ENCODE peak calls at places on chromosome 15, in five cellular contexts. One of them, this sample, is unnamed.

GRCh38 chr15:30670056-30670455 is 44.1 kb downstream of the ARHGAP11B start:
- DNase-seq in HepG2: no peak
- DNase-seq in left lung: no peak
- DNase-seq in CD8-positive, alpha-beta T cell: no peak
- DNase-seq in mesothelial cell of epicardium: no peak
- DNase-seq in this sample: no peak

GRCh38 chr15:56032366-56032765 is 39.0 kb upstream of the NEDD4 start:
- DNase-seq in CD8-positive, alpha-beta T cell: no peak
- DNase-seq in HepG2: peak
- DNase-seq in mesothelial cell of epicardium: no peak
- DNase-seq in left lung: no peak
- DNase-seq in this sample: no peak

GRCh38 chr15:90750186-90750585 is 33.0 kb downstream of the BLM start:
- DNase-seq in CD8-positive, alpha-beta T cell: no peak
- DNase-seq in mesothelial cell of epicardium: no peak
- DNase-seq in left lung: no peak
- DNase-seq in HepG2: no peak
- DNase-seq in this sample: no peak

GRCh38 chr15:101209285-101209821 is 42.5 kb downstream of the CHSY1 start:
- DNase-seq in HepG2: no peak
- DNase-seq in left lung: no peak
- DNase-seq in CD8-positive, alpha-beta T cell: no peak
- DNase-seq in mesothelial cell of epicardium: no peak
- DNase-seq in this sample: no peak

GRCh38 chr15:100897873-100898490 is 18.4 kb downstream of the ALDH1A3 start:
- DNase-seq in mesothelial cell of epicardium: no peak
- DNase-seq in left lung: no peak
- DNase-seq in HepG2: no peak
- DNase-seq in CD8-positive, alpha-beta T cell: no peak
- DNase-seq in this sample: no peak

GRCh38 chr15:85865070-85865684 is 70.5 kb upstream of the KLHL25 start:
- DNase-seq in CD8-positive, alpha-beta T cell: no peak
- DNase-seq in mesothelial cell of epicardium: peak
- DNase-seq in HepG2: peak
- DNase-seq in left lung: no peak
- DNase-seq in this sample: peak

GRCh38 chr15:58247803-58248503 is 109.8 kb downstream of the AQP9 start:
- DNase-seq in left lung: peak
- DNase-seq in CD8-positive, alpha-beta T cell: no peak
- DNase-seq in mesothelial cell of epicardium: no peak
- DNase-seq in HepG2: no peak
- DNase-seq in this sample: no peak

GRCh38 chr15:58590901-58591300 is 158.6 kb downstream of the ADAM10 start:
- DNase-seq in left lung: no peak
- DNase-seq in HepG2: no peak
- DNase-seq in CD8-positive, alpha-beta T cell: no peak
- DNase-seq in mesothelial cell of epicardium: no peak
- DNase-seq in this sample: no peak

GRCh38 chr15:67927501-67928156 is 87.8 kb upstream of the RNU6-1 start:
- DNase-seq in CD8-positive, alpha-beta T cell: no peak
- DNase-seq in mesothelial cell of epicardium: peak
- DNase-seq in HepG2: no peak
- DNase-seq in left lung: peak
- DNase-seq in this sample: peak

GRCh38 chr15:52558196-52558595 is 10.6 kb downstream of the ARPP19 start:
- DNase-seq in left lung: no peak
- DNase-seq in mesothelial cell of epicardium: no peak
- DNase-seq in CD8-positive, alpha-beta T cell: no peak
- DNase-seq in HepG2: no peak
- DNase-seq in this sample: peak

GRCh38 chr15:38090648-38091047 is 156.2 kb downstream of the TMCO5A start:
- DNase-seq in HepG2: no peak
- DNase-seq in mesothelial cell of epicardium: no peak
- DNase-seq in CD8-positive, alpha-beta T cell: no peak
- DNase-seq in left lung: no peak
- DNase-seq in this sample: no peak

GRCh38 chr15:93610944-93611343 is 521.9 kb upstream of the RGMA start:
- DNase-seq in CD8-positive, alpha-beta T cell: no peak
- DNase-seq in left lung: no peak
- DNase-seq in HepG2: no peak
- DNase-seq in mesothelial cell of epicardium: no peak
- DNase-seq in this sample: no peak

GRCh38 chr15:29124581-29125381 is 144.8 kb downstream of the NSMCE3 start:
- DNase-seq in mesothelial cell of epicardium: no peak
- DNase-seq in CD8-positive, alpha-beta T cell: no peak
- DNase-seq in left lung: no peak
- DNase-seq in HepG2: no peak
- DNase-seq in this sample: no peak

GRCh38 chr15:91970142-91970541 is 116.6 kb downstream of the SLCO3A1 start:
- DNase-seq in HepG2: no peak
- DNase-seq in mesothelial cell of epicardium: no peak
- DNase-seq in left lung: no peak
- DNase-seq in CD8-positive, alpha-beta T cell: no peak
- DNase-seq in this sample: no peak

GRCh38 chr15:78129098-78130011 is 1.9 kb downstream of the CIB2 start:
- DNase-seq in HepG2: no peak
- DNase-seq in CD8-positive, alpha-beta T cell: no peak
- DNase-seq in left lung: no peak
- DNase-seq in mesothelial cell of epicardium: no peak
- DNase-seq in this sample: no peak

GRCh38 chr15:66912001-66912400 is 153.4 kb upstream of the SMAD3 start:
- DNase-seq in mesothelial cell of epicardium: no peak
- DNase-seq in CD8-positive, alpha-beta T cell: peak
- DNase-seq in left lung: no peak
- DNase-seq in HepG2: no peak
- DNase-seq in this sample: no peak

GRCh38 chr15:90839187-90840071 is 29.0 kb upstream of the FURIN start:
- DNase-seq in HepG2: peak
- DNase-seq in mesothelial cell of epicardium: no peak
- DNase-seq in CD8-positive, alpha-beta T cell: no peak
- DNase-seq in left lung: peak
- DNase-seq in this sample: no peak

GRCh38 chr15:67915374-67916050 is 75.7 kb upstream of the RNU6-1 start:
- DNase-seq in left lung: peak
- DNase-seq in CD8-positive, alpha-beta T cell: no peak
- DNase-seq in HepG2: peak
- DNase-seq in mesothelial cell of epicardium: peak
- DNase-seq in this sample: no peak

GRCh38 chr15:91866971-91867372 is 13.5 kb downstream of the SLCO3A1 start:
- DNase-seq in left lung: peak
- DNase-seq in CD8-positive, alpha-beta T cell: no peak
- DNase-seq in mesothelial cell of epicardium: no peak
- DNase-seq in HepG2: no peak
- DNase-seq in this sample: no peak

GRCh38 chr15:50790778-50791536 is 25.5 kb upstream of the SPPL2A start:
- DNase-seq in mesothelial cell of epicardium: no peak
- DNase-seq in left lung: no peak
- DNase-seq in HepG2: no peak
- DNase-seq in CD8-positive, alpha-beta T cell: no peak
- DNase-seq in this sample: no peak

GRCh38 chr15:32718822-32719716 is 1.3 kb downstream of the GREM1 start:
- DNase-seq in left lung: no peak
- DNase-seq in CD8-positive, alpha-beta T cell: no peak
- DNase-seq in mesothelial cell of epicardium: peak
- DNase-seq in HepG2: no peak
- DNase-seq in this sample: no peak

GRCh38 chr15:100216177-100216576 is 125.6 kb downstream of the ADAMTS17 start:
- DNase-seq in left lung: no peak
- DNase-seq in HepG2: no peak
- DNase-seq in mesothelial cell of epicardium: no peak
- DNase-seq in CD8-positive, alpha-beta T cell: no peak
- DNase-seq in this sample: no peak

GRCh38 chr15:79035111-79035601 is 55.4 kb downstream of the RASGRF1 start:
- DNase-seq in left lung: no peak
- DNase-seq in CD8-positive, alpha-beta T cell: no peak
- DNase-seq in HepG2: no peak
- DNase-seq in mesothelial cell of epicardium: no peak
- DNase-seq in this sample: peak

GRCh38 chr15:100849021-100849831 is 30.4 kb upstream of the ALDH1A3 start:
- DNase-seq in CD8-positive, alpha-beta T cell: peak
- DNase-seq in HepG2: no peak
- DNase-seq in left lung: peak
- DNase-seq in mesothelial cell of epicardium: no peak
- DNase-seq in this sample: peak

GRCh38 chr15:101399431-101399830 is 90.1 kb downstream of the PCSK6 start:
- DNase-seq in CD8-positive, alpha-beta T cell: no peak
- DNase-seq in HepG2: no peak
- DNase-seq in left lung: no peak
- DNase-seq in mesothelial cell of epicardium: peak
- DNase-seq in this sample: no peak

GRCh38 chr15:92709064-92709463 is 53.5 kb upstream of the FAM174B start:
- DNase-seq in mesothelial cell of epicardium: no peak
- DNase-seq in left lung: no peak
- DNase-seq in CD8-positive, alpha-beta T cell: no peak
- DNase-seq in HepG2: no peak
- DNase-seq in this sample: no peak

GRCh38 chr15:50546566-50546965 is at the start of gene USP50:
- DNase-seq in HepG2: no peak
- DNase-seq in left lung: no peak
- DNase-seq in mesothelial cell of epicardium: no peak
- DNase-seq in CD8-positive, alpha-beta T cell: no peak
- DNase-seq in this sample: no peak

GRCh38 chr15:79170256-79170664 is 79.7 kb upstream of the RASGRF1 start:
- DNase-seq in left lung: no peak
- DNase-seq in mesothelial cell of epicardium: no peak
- DNase-seq in CD8-positive, alpha-beta T cell: no peak
- DNase-seq in HepG2: no peak
- DNase-seq in this sample: no peak

GRCh38 chr15:51585953-51586352 is 36.6 kb downstream of the DMXL2 start:
- DNase-seq in HepG2: peak
- DNase-seq in mesothelial cell of epicardium: no peak
- DNase-seq in left lung: no peak
- DNase-seq in CD8-positive, alpha-beta T cell: no peak
- DNase-seq in this sample: no peak

GRCh38 chr15:93048426-93048721 is 40.6 kb downstream of the RGMA start:
- DNase-seq in mesothelial cell of epicardium: no peak
- DNase-seq in HepG2: no peak
- DNase-seq in CD8-positive, alpha-beta T cell: no peak
- DNase-seq in left lung: no peak
- DNase-seq in this sample: no peak

GRCh38 chr15:80475572-80475971 is 71.4 kb downstream of the ARNT2 start:
- DNase-seq in HepG2: no peak
- DNase-seq in left lung: no peak
- DNase-seq in mesothelial cell of epicardium: no peak
- DNase-seq in CD8-positive, alpha-beta T cell: no peak
- DNase-seq in this sample: no peak
- TF ChIP-seq CTCF in HepG2: no peak
- TF ChIP-seq CTCF in left lung: no peak
- TF ChIP-seq CTCF in mesothelial cell of epicardium: no peak
- TF ChIP-seq CTCF in CD8-positive, alpha-beta T cell: no peak
- TF ChIP-seq CTCF in this sample: peak

GRCh38 chr15:61367953-61368352 is 138.9 kb upstream of the RORA start:
- DNase-seq in left lung: no peak
- DNase-seq in mesothelial cell of epicardium: no peak
- DNase-seq in CD8-positive, alpha-beta T cell: no peak
- DNase-seq in HepG2: no peak
- DNase-seq in this sample: no peak
- TF ChIP-seq CTCF in left lung: no peak
- TF ChIP-seq CTCF in mesothelial cell of epicardium: no peak
- TF ChIP-seq CTCF in CD8-positive, alpha-beta T cell: no peak
- TF ChIP-seq CTCF in HepG2: no peak
- TF ChIP-seq CTCF in this sample: no peak

GRCh38 chr15:34009656-34010055 is 29.3 kb downstream of the AVEN start:
- DNase-seq in left lung: no peak
- DNase-seq in mesothelial cell of epicardium: no peak
- DNase-seq in HepG2: no peak
- DNase-seq in CD8-positive, alpha-beta T cell: no peak
- DNase-seq in this sample: no peak
- TF ChIP-seq CTCF in left lung: no peak
- TF ChIP-seq CTCF in mesothelial cell of epicardium: no peak
- TF ChIP-seq CTCF in HepG2: no peak
- TF ChIP-seq CTCF in CD8-positive, alpha-beta T cell: no peak
- TF ChIP-seq CTCF in this sample: no peak

GRCh38 chr15:72902245-72902928 is 118.8 kb upstream of the ADPGK start:
- DNase-seq in left lung: peak
- DNase-seq in mesothelial cell of epicardium: no peak
- DNase-seq in CD8-positive, alpha-beta T cell: no peak
- DNase-seq in HepG2: no peak
- DNase-seq in this sample: peak
- TF ChIP-seq CTCF in left lung: no peak
- TF ChIP-seq CTCF in mesothelial cell of epicardium: no peak
- TF ChIP-seq CTCF in CD8-positive, alpha-beta T cell: no peak
- TF ChIP-seq CTCF in HepG2: no peak
- TF ChIP-seq CTCF in this sample: no peak

GRCh38 chr15:69504352-69505040 is 51.9 kb downstream of the RPLP1 start:
- DNase-seq in HepG2: no peak
- DNase-seq in CD8-positive, alpha-beta T cell: peak
- DNase-seq in left lung: no peak
- DNase-seq in mesothelial cell of epicardium: no peak
- DNase-seq in this sample: no peak
- TF ChIP-seq CTCF in HepG2: no peak
- TF ChIP-seq CTCF in CD8-positive, alpha-beta T cell: no peak
- TF ChIP-seq CTCF in left lung: no peak
- TF ChIP-seq CTCF in mesothelial cell of epicardium: no peak
- TF ChIP-seq CTCF in this sample: no peak

This sample was measured in HFFc6.